ENCODE peak calls at places on chromosomes 3 and 15, in six cellular contexts. A is mesothelial cell of epicardium; R is testis; D is NCI-H510A treated with DMSO at 0.1 percent for 48 hours; O is activated naive CD8-positive, alpha-beta T cell treated with anti-CD3 and anti-CD28 coated beads, Interleukin-2, amount 50 U/mL, for 16 hours; Z is HFF-Myc. Y is an unnamed sample.

GRCh38 chr3:3170998-3171397 is 8.5 kb downstream of the CRBN start:
- DNase-seq in R (no peak), Z (no peak), O (no peak), A (no peak), D (peak), Y (no peak)

GRCh38 chr3:54307616-54308180 is 185.3 kb downstream of the CACNA2D3 start:
- DNase-seq in A (no peak), D (no peak), R (no peak), O (no peak), Z (no peak), Y (no peak)

GRCh38 chr15:78907577-78907976 is 34.9 kb downstream of the MORF4L1 start:
- DNase-seq in O (no peak), Z (no peak), D (no peak), A (no peak), R (no peak), Y (no peak)

GRCh38 chr3:10284496-10284895 is 8.3 kb downstream of the GHRL start:
- DNase-seq in O (no peak), D (no peak), A (no peak), R (no peak), Z (no peak), Y (no peak)

GRCh38 chr3:187952849-187953248 is 201.1 kb upstream of the LPP start:
- DNase-seq in D (no peak), A (no peak), R (no peak), Z (no peak), O (no peak), Y (no peak)

GRCh38 chr15:76341366-76342045 is 4.9 kb downstream of the ISL2 start:
- DNase-seq in A (no peak), O (no peak), R (no peak), Z (no peak), D (no peak), Y (no peak)

GRCh38 chr3:65080432-65080831 is 392.6 kb upstream of the ADAMTS9 start:
- DNase-seq in Z (no peak), A (no peak), D (no peak), O (no peak), R (no peak), Y (no peak)

GRCh38 chr3:175940243-175940642 is 1081.1 kb downstream of the NAALADL2 start:
- DNase-seq in Z (no peak), D (no peak), R (no peak), A (no peak), O (no peak), Y (no peak)

GRCh38 chr15:58019503-58020376 is 45.8 kb downstream of the ALDH1A2 start:
- DNase-seq in D (no peak), R (no peak), A (no peak), O (no peak), Z (peak), Y (no peak)

GRCh38 chr3:184361932-184362667 is 590 bp downstream of the POLR2H start:
- DNase-seq in R (peak), Z (no peak), A (no peak), D (peak), O (no peak), Y (peak)

GRCh38 chr3:128681277-128681829 is 30.7 kb upstream of the RPN1 start:
- DNase-seq in Z (no peak), O (no peak), D (peak), A (no peak), R (no peak), Y (no peak)

GRCh38 chr3:24686764-24687163 is 192.1 kb upstream of the THRB start:
- DNase-seq in O (no peak), D (no peak), R (no peak), Z (no peak), A (no peak), Y (no peak)

GRCh38 chr3:147358144-147358992 is 48.0 kb downstream of the ZIC4 start:
- DNase-seq in Z (no peak), R (no peak), A (no peak), O (no peak), D (no peak), Y (no peak)

GRCh38 chr3:64267774-64268604 is 42.7 kb upstream of the PRICKLE2 start:
- DNase-seq in R (peak), A (peak), D (no peak), O (no peak), Z (no peak), Y (no peak)

GRCh38 chr15:77415450-77416448 is 4.2 kb downstream of the PEAK1 start:
- DNase-seq in O (no peak), R (no peak), Z (no peak), A (no peak), D (no peak), Y (no peak)

GRCh38 chr3:159902531-159903314 is 85.9 kb upstream of the IL12A start:
- DNase-seq in A (no peak), D (no peak), Z (no peak), O (no peak), R (no peak), Y (no peak)

GRCh38 chr3:188326111-188326510 is 172.2 kb downstream of the LPP start:
- DNase-seq in O (no peak), D (no peak), Z (no peak), R (no peak), A (no peak), Y (no peak)

GRCh38 chr3:134282659-134283047 is 32.0 kb upstream of the RYK start:
- DNase-seq in A (no peak), D (no peak), O (no peak), R (no peak), Z (no peak), Y (no peak)

GRCh38 chr15:40282870-40283614 is at the start of gene ANKRD63:
- DNase-seq in O (no peak), D (no peak), A (no peak), Z (no peak), R (no peak), Y (no peak)

GRCh38 chr3:5240740-5241139 is 53.2 kb downstream of the EDEM1 start:
- DNase-seq in A (no peak), D (no peak), Z (no peak), R (no peak), O (no peak), Y (no peak)

GRCh38 chr15:47736123-47736786 is 18.9 kb downstream of the SEMA6D start:
- DNase-seq in A (no peak), R (no peak), D (peak), Z (no peak), O (no peak), Y (no peak)

GRCh38 chr3:18758047-18758704 is 333.0 kb upstream of the SATB1 start:
- DNase-seq in Z (no peak), O (no peak), A (no peak), D (peak), R (no peak), Y (no peak)

GRCh38 chr3:141231101-141231922 is at the start of gene PXYLP1:
- DNase-seq in R (peak), D (peak), A (peak), O (peak), Z (peak), Y (peak)

GRCh38 chr3:170867143-170867542 is 2.9 kb downstream of the RPL22L1 start:
- DNase-seq in A (no peak), O (no peak), R (no peak), D (no peak), Z (no peak), Y (no peak)

GRCh38 chr3:170815340-170815739 is 54.7 kb downstream of the RPL22L1 start:
- DNase-seq in D (peak), O (no peak), Z (no peak), A (no peak), R (no peak), Y (no peak)

GRCh38 chr3:106336619-106337018 is 467.8 kb upstream of the CBLB start:
- DNase-seq in A (no peak), D (no peak), R (no peak), Z (no peak), O (no peak), Y (no peak)

GRCh38 chr3:15294914-15295313 is 37.5 kb downstream of the SH3BP5 start:
- DNase-seq in R (peak), O (no peak), A (no peak), D (no peak), Z (no peak), Y (no peak)

GRCh38 chr15:101123222-101123910 is 128.5 kb downstream of the CHSY1 start:
- DNase-seq in A (no peak), Z (no peak), O (no peak), R (no peak), D (no peak), Y (no peak)

GRCh38 chr3:147472846-147473245 is 63.7 kb downstream of the ZIC1 start:
- DNase-seq in O (no peak), A (no peak), Z (no peak), R (no peak), D (no peak), Y (no peak)

GRCh38 chr15:32844118-32844711 is 126.4 kb downstream of the GREM1 start:
- DNase-seq in D (peak), O (no peak), A (no peak), R (no peak), Z (no peak), Y (no peak)

GRCh38 chr3:4589475-4590111 is 96.4 kb downstream of the ITPR1 start:
- DNase-seq in D (no peak), O (no peak), Z (no peak), R (peak), A (no peak), Y (no peak)

GRCh38 chr3:150721285-150722130 is 17.8 kb upstream of the ERICH6 start:
- DNase-seq in O (no peak), Z (peak), A (no peak), D (peak), R (no peak), Y (no peak)

GRCh38 chr15:52080993-52081392 is 31.6 kb downstream of the BCL2L10 start:
- DNase-seq in D (no peak), O (no peak), Z (no peak), A (no peak), R (no peak), Y (no peak)

GRCh38 chr3:28915711-28916481 is 365.0 kb upstream of the RBMS3 start:
- DNase-seq in D (peak), R (peak), Z (peak), A (no peak), O (no peak), Y (no peak)

GRCh38 chr3:14549256-14549931 is 9.3 kb upstream of the GRIP2 start:
- DNase-seq in O (no peak), D (peak), R (no peak), A (no peak), Z (no peak), Y (no peak)

GRCh38 chr3:140753865-140754754 is 76.2 kb downstream of the TRIM42 start:
- DNase-seq in D (peak), O (no peak), A (no peak), Z (no peak), R (no peak), Y (no peak)

GRCh38 chr3:27630892-27631291 is 91.2 kb downstream of the EOMES start:
- DNase-seq in D (no peak), R (no peak), O (no peak), Z (no peak), A (no peak), Y (no peak)

GRCh38 chr3:196174652-196175051 is 36.5 kb downstream of the ZDHHC19 start:
- DNase-seq in D (no peak), R (no peak), Z (no peak), A (no peak), O (no peak), Y (no peak)

Y was measured in GOT3.